ENCODE peak calls at places on chromosomes 16 and 17, in five cellular contexts. One of them, this sample, is unnamed.

GRCh38 chr16:84718-85452 is 6.9 kb downstream of the MPG start:
- DNase-seq in psoas muscle: peak; percentile 80
- DNase-seq in AG10803: peak; percentile 91
- DNase-seq in heart left ventricle: peak; percentile 79
- DNase-seq in heart right ventricle: peak; percentile 76
- DNase-seq in this sample: peak; percentile 95

GRCh38 chr16:57906385-57907316 is 64.3 kb downstream of the CNGB1 start:
- DNase-seq in heart left ventricle: no peak
- DNase-seq in AG10803: peak; percentile 23
- DNase-seq in heart right ventricle: no peak
- DNase-seq in psoas muscle: no peak
- DNase-seq in this sample: peak; percentile 37

GRCh38 chr16:68732068-68732680 is 4.9 kb upstream of the CDH1 start:
- DNase-seq in psoas muscle: no peak
- DNase-seq in heart left ventricle: no peak
- DNase-seq in heart right ventricle: no peak
- DNase-seq in AG10803: no peak
- DNase-seq in this sample: no peak

GRCh38 chr16:80197790-80198201 is 343.0 kb upstream of the DYNLRB2 start:
- DNase-seq in heart right ventricle: no peak
- DNase-seq in psoas muscle: no peak
- DNase-seq in heart left ventricle: no peak
- DNase-seq in AG10803: peak; percentile 91
- DNase-seq in this sample: peak; percentile 73

GRCh38 chr17:44071198-44071520 is 624 bp downstream of the G6PC3 start:
- DNase-seq in heart right ventricle: no peak
- DNase-seq in heart left ventricle: no peak
- DNase-seq in AG10803: peak; percentile 77
- DNase-seq in psoas muscle: no peak
- DNase-seq in this sample: peak; percentile 83

GRCh38 chr16:52191533-52192134 is 355.3 kb downstream of the TOX3 start:
- DNase-seq in heart left ventricle: peak; percentile 61
- DNase-seq in heart right ventricle: peak; percentile 51
- DNase-seq in AG10803: peak; percentile 64
- DNase-seq in psoas muscle: peak; percentile 25
- DNase-seq in this sample: peak; percentile 23

GRCh38 chr16:9957002-9957401 is 225.2 kb downstream of the GRIN2A start:
- DNase-seq in AG10803: no peak
- DNase-seq in heart right ventricle: no peak
- DNase-seq in heart left ventricle: no peak
- DNase-seq in psoas muscle: no peak
- DNase-seq in this sample: no peak

GRCh38 chr16:82337355-82337754 is 167.3 kb upstream of the MPHOSPH6 start:
- DNase-seq in heart left ventricle: no peak
- DNase-seq in psoas muscle: no peak
- DNase-seq in heart right ventricle: no peak
- DNase-seq in AG10803: no peak
- DNase-seq in this sample: no peak

GRCh38 chr17:13931111-13931526 is 138.2 kb upstream of the COX10 start:
- DNase-seq in AG10803: peak; percentile 89
- DNase-seq in heart left ventricle: no peak
- DNase-seq in heart right ventricle: peak; percentile 57
- DNase-seq in psoas muscle: no peak
- DNase-seq in this sample: peak; percentile 54

GRCh38 chr17:67834634-67835033 is 9.3 kb downstream of the BPTF start:
- DNase-seq in heart left ventricle: no peak
- DNase-seq in psoas muscle: no peak
- DNase-seq in AG10803: no peak
- DNase-seq in heart right ventricle: no peak
- DNase-seq in this sample: no peak

GRCh38 chr17:67831268-67831667 is 6.0 kb downstream of the BPTF start:
- DNase-seq in heart left ventricle: no peak
- DNase-seq in psoas muscle: no peak
- DNase-seq in AG10803: no peak
- DNase-seq in heart right ventricle: no peak
- DNase-seq in this sample: no peak

GRCh38 chr17:67830440-67830839 is 5.1 kb downstream of the BPTF start:
- DNase-seq in heart right ventricle: no peak
- DNase-seq in psoas muscle: no peak
- DNase-seq in AG10803: no peak
- DNase-seq in heart left ventricle: no peak
- DNase-seq in this sample: peak; percentile 37

GRCh38 chr17:67833946-67834631 is 8.8 kb downstream of the BPTF start:
- DNase-seq in AG10803: no peak
- DNase-seq in psoas muscle: no peak
- DNase-seq in heart left ventricle: no peak
- DNase-seq in heart right ventricle: no peak
- DNase-seq in this sample: no peak

GRCh38 chr17:67833134-67833533 is 7.8 kb downstream of the BPTF start:
- DNase-seq in psoas muscle: no peak
- DNase-seq in heart left ventricle: no peak
- DNase-seq in AG10803: no peak
- DNase-seq in heart right ventricle: no peak
- DNase-seq in this sample: no peak
- H3K4me3 ChIP-seq in psoas muscle: no peak overlapping the region
- H3K4me3 ChIP-seq in heart left ventricle: no peak overlapping the region
- H3K4me3 ChIP-seq in AG10803: no peak overlapping the region
- H3K4me3 ChIP-seq in heart right ventricle: no peak overlapping the region
- H3K4me3 ChIP-seq in this sample: no peak overlapping the region

GRCh38 chr17:81336296-81336929 is 41.3 kb upstream of the SLC38A10 start:
- DNase-seq in AG10803: no peak
- DNase-seq in heart right ventricle: no peak
- DNase-seq in psoas muscle: no peak
- DNase-seq in heart left ventricle: no peak
- DNase-seq in this sample: no peak

GRCh38 chr17:81337449-81337848 is 42.3 kb upstream of the SLC38A10 start:
- DNase-seq in heart left ventricle: peak; percentile 60
- DNase-seq in AG10803: no peak
- DNase-seq in heart right ventricle: no peak
- DNase-seq in psoas muscle: no peak
- DNase-seq in this sample: no peak

GRCh38 chr17:81338301-81339179 is 43.4 kb upstream of the SLC38A10 start:
- DNase-seq in heart right ventricle: no peak
- DNase-seq in heart left ventricle: peak; percentile 46
- DNase-seq in psoas muscle: no peak
- DNase-seq in AG10803: no peak
- DNase-seq in this sample: no peak

GRCh38 chr17:81335388-81336157 is 40.5 kb upstream of the SLC38A10 start:
- DNase-seq in heart left ventricle: no peak
- DNase-seq in heart right ventricle: no peak
- DNase-seq in AG10803: no peak
- DNase-seq in psoas muscle: no peak
- DNase-seq in this sample: no peak

GRCh38 chr17:81336930-81337325 is 41.8 kb upstream of the SLC38A10 start:
- DNase-seq in heart left ventricle: peak; percentile 61
- DNase-seq in heart right ventricle: no peak
- DNase-seq in AG10803: no peak
- DNase-seq in psoas muscle: no peak
- DNase-seq in this sample: no peak
- TF ChIP-seq CTCF in heart left ventricle: no peak
- TF ChIP-seq CTCF in heart right ventricle: no peak
- TF ChIP-seq CTCF in AG10803: no peak
- TF ChIP-seq CTCF in psoas muscle: no peak
- TF ChIP-seq CTCF in this sample: no peak

GRCh38 chr17:81958633-81959342 is 2.2 kb downstream of the NOTUM start:
- DNase-seq in heart left ventricle: no peak
- DNase-seq in AG10803: no peak
- DNase-seq in heart right ventricle: no peak
- DNase-seq in psoas muscle: no peak
- DNase-seq in this sample: no peak
- H3K4me3 ChIP-seq in heart left ventricle: no peak overlapping the region
- H3K4me3 ChIP-seq in AG10803: no peak overlapping the region
- H3K4me3 ChIP-seq in heart right ventricle: no peak overlapping the region
- H3K4me3 ChIP-seq in psoas muscle: peak overlapping the region; percentile 66
- H3K4me3 ChIP-seq in this sample: no peak overlapping the region

DNA sequence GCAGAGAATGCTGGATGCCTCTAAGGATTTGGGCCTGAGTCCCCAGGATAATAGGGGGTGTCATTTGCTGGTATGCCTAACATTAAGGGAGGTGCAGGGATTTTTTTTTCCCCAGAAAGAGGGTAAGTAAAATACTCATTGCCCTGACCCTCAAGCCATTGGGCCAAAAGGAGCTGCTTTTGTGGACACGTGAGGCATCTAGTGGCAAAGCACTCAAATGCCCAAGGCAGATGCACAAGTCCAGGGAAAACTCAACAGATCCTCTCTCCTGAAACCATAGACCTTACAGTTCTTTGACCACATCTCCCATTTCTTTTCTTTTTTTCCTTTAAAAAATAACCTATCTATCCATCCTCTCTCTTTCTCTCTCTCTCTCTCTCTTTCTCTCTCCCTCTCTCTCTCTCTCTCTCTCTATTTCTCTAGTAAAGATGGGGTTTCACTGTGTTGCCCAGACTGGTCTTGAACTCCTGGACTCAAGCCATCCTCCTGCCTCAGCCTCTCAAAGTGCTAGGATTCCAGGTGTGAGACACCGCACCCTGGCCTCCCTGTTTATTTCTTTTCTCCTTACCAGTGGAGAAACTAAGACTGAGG is 11.8 kb downstream of the IRX5 start:
- DNase-seq in psoas muscle: no peak
- DNase-seq in heart right ventricle: no peak
- DNase-seq in heart left ventricle: no peak
- DNase-seq in AG10803: no peak
- DNase-seq in this sample: no peak
- TF ChIP-seq CTCF in psoas muscle: no peak
- TF ChIP-seq CTCF in heart right ventricle: no peak
- TF ChIP-seq CTCF in heart left ventricle: no peak
- TF ChIP-seq CTCF in AG10803: no peak
- TF ChIP-seq CTCF in this sample: no peak

GRCh38 chr17:2212328-2212981 is 91.1 kb downstream of the SMG6 start:
- DNase-seq in heart right ventricle: no peak
- DNase-seq in AG10803: peak; percentile 95
- DNase-seq in psoas muscle: peak; percentile 70
- DNase-seq in heart left ventricle: no peak
- DNase-seq in this sample: peak; percentile 86
- H3K4me3 ChIP-seq in heart right ventricle: no peak overlapping the region
- H3K4me3 ChIP-seq in AG10803: peak overlapping the region; percentile 1
- H3K4me3 ChIP-seq in psoas muscle: no peak overlapping the region
- H3K4me3 ChIP-seq in heart left ventricle: no peak overlapping the region
- H3K4me3 ChIP-seq in this sample: no peak overlapping the region

GRCh38 chr17:48552453-48553189 is 7.7 kb upstream of the HOXB2 start:
- DNase-seq in heart left ventricle: no peak
- DNase-seq in psoas muscle: no peak
- DNase-seq in heart right ventricle: no peak
- DNase-seq in AG10803: no peak
- DNase-seq in this sample: no peak
- TF ChIP-seq CTCF in heart left ventricle: no peak
- TF ChIP-seq CTCF in psoas muscle: no peak
- TF ChIP-seq CTCF in heart right ventricle: no peak
- TF ChIP-seq CTCF in AG10803: no peak
- TF ChIP-seq CTCF in this sample: no peak

GRCh38 chr16:73068546-73069401 is 20.8 kb upstream of the ZFHX3 start:
- DNase-seq in heart right ventricle: peak; percentile 79
- DNase-seq in psoas muscle: peak; percentile 84
- DNase-seq in heart left ventricle: peak; percentile 79
- DNase-seq in AG10803: peak; percentile 92
- DNase-seq in this sample: peak; percentile 85
- H3K4me3 ChIP-seq in heart right ventricle: no peak overlapping the region
- H3K4me3 ChIP-seq in psoas muscle: peak overlapping the region; percentile 51
- H3K4me3 ChIP-seq in heart left ventricle: no peak overlapping the region
- H3K4me3 ChIP-seq in AG10803: peak overlapping the region; percentile 3
- H3K4me3 ChIP-seq in this sample: no peak overlapping the region